ENCODE peak calls at places on chromosome 22, in eight cellular contexts. One of them, this sample, is unnamed.

GRCh38 chr22:37951305-37951704 is 2.1 kb downstream of the C22orf23 start:
- DNase-seq in body of pancreas: no peak
- DNase-seq in suprapubic skin: no peak
- DNase-seq in left ventricle myocardium inferior: no peak
- DNase-seq in astrocyte: no peak
- DNase-seq in cardiac muscle cell: no peak
- DNase-seq in CD4-positive, alpha-beta T cell: no peak
- DNase-seq in endothelial cell of umbilical vein: no peak
- DNase-seq in this sample: no peak

GRCh38 chr22:36244522-36245391 is 5.4 kb upstream of the APOL2 start:
- DNase-seq in body of pancreas: no peak
- DNase-seq in suprapubic skin: no peak
- DNase-seq in left ventricle myocardium inferior: peak
- DNase-seq in astrocyte: peak
- DNase-seq in cardiac muscle cell: no peak
- DNase-seq in CD4-positive, alpha-beta T cell: no peak
- DNase-seq in endothelial cell of umbilical vein: no peak
- DNase-seq in this sample: no peak

GRCh38 chr22:44714703-44715350 is 12.8 kb downstream of the PRR5 start:
- DNase-seq in body of pancreas: no peak
- DNase-seq in suprapubic skin: no peak
- DNase-seq in left ventricle myocardium inferior: no peak
- DNase-seq in astrocyte: no peak
- DNase-seq in cardiac muscle cell: peak
- DNase-seq in CD4-positive, alpha-beta T cell: no peak
- DNase-seq in endothelial cell of umbilical vein: peak
- DNase-seq in this sample: no peak

GRCh38 chr22:43897751-43898261 is 6.0 kb upstream of the PNPLA5 start:
- DNase-seq in body of pancreas: no peak
- DNase-seq in suprapubic skin: no peak
- DNase-seq in left ventricle myocardium inferior: no peak
- DNase-seq in astrocyte: peak
- DNase-seq in cardiac muscle cell: no peak
- DNase-seq in CD4-positive, alpha-beta T cell: no peak
- DNase-seq in endothelial cell of umbilical vein: no peak
- DNase-seq in this sample: no peak

GRCh38 chr22:45890351-45890635 is 86.7 kb downstream of the WNT7B start:
- DNase-seq in body of pancreas: no peak
- DNase-seq in suprapubic skin: no peak
- DNase-seq in left ventricle myocardium inferior: no peak
- DNase-seq in astrocyte: no peak
- DNase-seq in cardiac muscle cell: no peak
- DNase-seq in CD4-positive, alpha-beta T cell: no peak
- DNase-seq in endothelial cell of umbilical vein: no peak
- DNase-seq in this sample: no peak

GRCh38 chr22:17013396-17014100 is 5.5 kb upstream of the GAB4 start:
- DNase-seq in body of pancreas: no peak
- DNase-seq in suprapubic skin: no peak
- DNase-seq in left ventricle myocardium inferior: no peak
- DNase-seq in astrocyte: no peak
- DNase-seq in cardiac muscle cell: no peak
- DNase-seq in CD4-positive, alpha-beta T cell: no peak
- DNase-seq in endothelial cell of umbilical vein: no peak
- DNase-seq in this sample: no peak

GRCh38 chr22:37525746-37526350 is 6.6 kb upstream of the CARD10 start:
- DNase-seq in body of pancreas: no peak
- DNase-seq in suprapubic skin: no peak
- DNase-seq in left ventricle myocardium inferior: no peak
- DNase-seq in astrocyte: peak
- DNase-seq in cardiac muscle cell: no peak
- DNase-seq in CD4-positive, alpha-beta T cell: no peak
- DNase-seq in endothelial cell of umbilical vein: no peak
- DNase-seq in this sample: no peak

GRCh38 chr22:48436201-48436931 is 1391.3 kb downstream of the BRD1 start:
- DNase-seq in body of pancreas: no peak
- DNase-seq in suprapubic skin: no peak
- DNase-seq in left ventricle myocardium inferior: no peak
- DNase-seq in astrocyte: no peak
- DNase-seq in cardiac muscle cell: no peak
- DNase-seq in CD4-positive, alpha-beta T cell: no peak
- DNase-seq in endothelial cell of umbilical vein: no peak
- DNase-seq in this sample: no peak

GRCh38 chr22:25564979-25565677 is 653 bp downstream of the GRK3 start:
- DNase-seq in body of pancreas: peak
- DNase-seq in suprapubic skin: no peak
- DNase-seq in left ventricle myocardium inferior: peak
- DNase-seq in astrocyte: no peak
- DNase-seq in cardiac muscle cell: no peak
- DNase-seq in CD4-positive, alpha-beta T cell: no peak
- DNase-seq in endothelial cell of umbilical vein: peak
- DNase-seq in this sample: peak

GRCh38 chr22:29284196-29284595 is 16.1 kb downstream of the EWSR1 start:
- DNase-seq in body of pancreas: no peak
- DNase-seq in suprapubic skin: no peak
- DNase-seq in left ventricle myocardium inferior: no peak
- DNase-seq in astrocyte: no peak
- DNase-seq in cardiac muscle cell: no peak
- DNase-seq in CD4-positive, alpha-beta T cell: no peak
- DNase-seq in endothelial cell of umbilical vein: no peak
- DNase-seq in this sample: no peak

GRCh38 chr22:25334091-25334490 is 114.7 kb downstream of the CRYBB2 start:
- DNase-seq in body of pancreas: peak
- DNase-seq in suprapubic skin: no peak
- DNase-seq in left ventricle myocardium inferior: peak
- DNase-seq in astrocyte: no peak
- DNase-seq in cardiac muscle cell: peak
- DNase-seq in CD4-positive, alpha-beta T cell: no peak
- DNase-seq in endothelial cell of umbilical vein: peak
- DNase-seq in this sample: no peak

GRCh38 chr22:18984564-18984963 is 48.5 kb upstream of the PRODH start:
- DNase-seq in body of pancreas: no peak
- DNase-seq in suprapubic skin: no peak
- DNase-seq in left ventricle myocardium inferior: no peak
- DNase-seq in astrocyte: no peak
- DNase-seq in cardiac muscle cell: no peak
- DNase-seq in CD4-positive, alpha-beta T cell: no peak
- DNase-seq in endothelial cell of umbilical vein: no peak
- DNase-seq in this sample: no peak

GRCh38 chr22:31448382-31448781 is 41.3 kb downstream of the EIF4ENIF1 start:
- DNase-seq in body of pancreas: no peak
- DNase-seq in suprapubic skin: no peak
- DNase-seq in left ventricle myocardium inferior: no peak
- DNase-seq in astrocyte: no peak
- DNase-seq in cardiac muscle cell: peak
- DNase-seq in CD4-positive, alpha-beta T cell: no peak
- DNase-seq in endothelial cell of umbilical vein: no peak
- DNase-seq in this sample: no peak

GRCh38 chr22:36818010-36818642 is 1.3 kb upstream of the PVALB start:
- DNase-seq in body of pancreas: no peak
- DNase-seq in suprapubic skin: no peak
- DNase-seq in left ventricle myocardium inferior: no peak
- DNase-seq in astrocyte: no peak
- DNase-seq in cardiac muscle cell: no peak
- DNase-seq in CD4-positive, alpha-beta T cell: no peak
- DNase-seq in endothelial cell of umbilical vein: no peak
- DNase-seq in this sample: no peak

GRCh38 chr22:37244922-37245722 is 1.1 kb upstream of the RAC2 start:
- DNase-seq in body of pancreas: no peak
- DNase-seq in suprapubic skin: peak
- DNase-seq in left ventricle myocardium inferior: no peak
- DNase-seq in astrocyte: no peak
- DNase-seq in cardiac muscle cell: no peak
- DNase-seq in CD4-positive, alpha-beta T cell: no peak
- DNase-seq in endothelial cell of umbilical vein: no peak
- DNase-seq in this sample: no peak

GRCh38 chr22:47535681-47536080 is 773.2 kb downstream of the TBC1D22A start:
- DNase-seq in body of pancreas: no peak
- DNase-seq in suprapubic skin: no peak
- DNase-seq in left ventricle myocardium inferior: no peak
- DNase-seq in astrocyte: no peak
- DNase-seq in cardiac muscle cell: no peak
- DNase-seq in CD4-positive, alpha-beta T cell: no peak
- DNase-seq in endothelial cell of umbilical vein: no peak
- DNase-seq in this sample: no peak

GRCh38 chr22:47371263-47372090 is 609.0 kb downstream of the TBC1D22A start:
- DNase-seq in body of pancreas: no peak
- DNase-seq in suprapubic skin: no peak
- DNase-seq in left ventricle myocardium inferior: no peak
- DNase-seq in astrocyte: no peak
- DNase-seq in cardiac muscle cell: no peak
- DNase-seq in CD4-positive, alpha-beta T cell: no peak
- DNase-seq in endothelial cell of umbilical vein: no peak
- DNase-seq in this sample: peak

GRCh38 chr22:41197046-41197807 is 7.9 kb upstream of the L3MBTL2 start:
- DNase-seq in body of pancreas: peak
- DNase-seq in suprapubic skin: peak
- DNase-seq in left ventricle myocardium inferior: peak
- DNase-seq in astrocyte: peak
- DNase-seq in cardiac muscle cell: peak
- DNase-seq in CD4-positive, alpha-beta T cell: peak
- DNase-seq in endothelial cell of umbilical vein: peak
- DNase-seq in this sample: peak
- TF ChIP-seq CTCF in body of pancreas: no peak
- TF ChIP-seq CTCF in suprapubic skin: no peak
- TF ChIP-seq CTCF in left ventricle myocardium inferior: peak
- TF ChIP-seq CTCF in astrocyte: no peak
- TF ChIP-seq CTCF in cardiac muscle cell: peak
- TF ChIP-seq CTCF in CD4-positive, alpha-beta T cell: no peak
- TF ChIP-seq CTCF in endothelial cell of umbilical vein: peak
- TF ChIP-seq CTCF in this sample: peak

DNA sequence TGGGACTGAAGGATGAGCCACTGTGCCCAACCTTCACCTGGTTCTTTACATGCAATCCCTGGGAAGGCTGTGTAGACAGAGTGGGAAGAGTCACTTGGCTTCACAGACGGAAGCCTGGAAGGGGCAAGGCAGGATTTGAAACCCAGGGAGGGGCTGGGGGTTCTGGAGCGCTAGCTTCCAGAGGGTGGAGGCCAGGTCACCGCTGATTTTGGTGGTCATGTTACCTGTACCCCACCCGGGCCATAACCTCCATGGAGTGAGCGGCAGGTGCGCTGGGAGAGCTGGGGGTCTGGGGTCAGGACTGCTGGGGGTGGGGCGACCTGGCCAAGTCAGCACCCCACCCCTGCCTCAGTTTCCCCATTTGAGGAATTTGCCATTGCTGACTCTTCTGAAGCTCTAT is 38.3 kb downstream of the PDGFB start:
- DNase-seq in body of pancreas: no peak
- DNase-seq in suprapubic skin: peak
- DNase-seq in left ventricle myocardium inferior: no peak
- DNase-seq in astrocyte: no peak
- DNase-seq in cardiac muscle cell: no peak
- DNase-seq in CD4-positive, alpha-beta T cell: no peak
- DNase-seq in endothelial cell of umbilical vein: no peak
- DNase-seq in this sample: no peak
- TF ChIP-seq CTCF in body of pancreas: no peak
- TF ChIP-seq CTCF in suprapubic skin: no peak
- TF ChIP-seq CTCF in left ventricle myocardium inferior: no peak
- TF ChIP-seq CTCF in astrocyte: no peak
- TF ChIP-seq CTCF in cardiac muscle cell: no peak
- TF ChIP-seq CTCF in CD4-positive, alpha-beta T cell: no peak
- TF ChIP-seq CTCF in endothelial cell of umbilical vein: no peak
- TF ChIP-seq CTCF in this sample: no peak

DNA sequence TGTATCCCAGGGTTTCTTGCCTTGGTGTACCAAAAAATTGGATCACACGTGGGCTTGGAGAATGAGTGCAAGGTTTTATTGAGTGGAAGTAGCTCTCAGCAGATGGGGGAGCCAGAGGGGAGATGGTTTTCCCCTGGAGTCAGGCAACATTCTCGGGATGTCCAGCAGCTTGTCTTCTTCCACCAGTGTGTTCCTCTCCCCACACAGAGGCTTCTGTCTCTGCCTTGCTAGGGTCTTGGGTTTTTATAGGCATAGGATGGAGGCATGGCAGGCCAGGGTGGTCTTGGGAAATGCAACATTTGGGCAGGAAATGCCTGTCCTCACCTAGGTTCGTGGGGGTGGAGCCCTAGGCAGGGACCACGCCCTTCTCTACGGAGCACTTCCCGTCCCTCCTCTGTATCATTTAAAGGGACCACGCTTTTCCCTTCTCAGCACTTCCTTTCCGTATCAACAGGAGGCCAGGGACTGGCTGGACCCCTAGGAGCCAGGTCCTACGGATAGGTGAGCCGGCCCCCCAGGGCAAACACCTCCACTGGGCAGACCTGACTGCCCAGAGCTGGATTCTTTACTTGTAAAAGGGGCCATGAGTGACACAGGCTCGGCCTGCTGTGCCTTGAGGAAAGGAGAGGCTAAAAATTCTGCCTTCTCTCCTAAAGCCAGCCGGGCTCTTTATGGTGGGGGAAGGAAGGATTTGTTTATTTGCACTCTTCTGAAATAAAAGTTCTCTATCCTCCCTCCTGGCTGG is 55.3 kb upstream of the CCDC188 start:
- DNase-seq in body of pancreas: peak
- DNase-seq in suprapubic skin: no peak
- DNase-seq in left ventricle myocardium inferior: peak
- DNase-seq in astrocyte: peak
- DNase-seq in cardiac muscle cell: peak
- DNase-seq in CD4-positive, alpha-beta T cell: peak
- DNase-seq in endothelial cell of umbilical vein: peak
- DNase-seq in this sample: peak
- TF ChIP-seq CTCF in body of pancreas: no peak
- TF ChIP-seq CTCF in suprapubic skin: no peak
- TF ChIP-seq CTCF in left ventricle myocardium inferior: no peak
- TF ChIP-seq CTCF in astrocyte: no peak
- TF ChIP-seq CTCF in cardiac muscle cell: no peak
- TF ChIP-seq CTCF in CD4-positive, alpha-beta T cell: no peak
- TF ChIP-seq CTCF in endothelial cell of umbilical vein: no peak
- TF ChIP-seq CTCF in this sample: no peak

GRCh38 chr22:35131423-35132050 is 65.6 kb downstream of the ISX start:
- DNase-seq in body of pancreas: no peak
- DNase-seq in suprapubic skin: no peak
- DNase-seq in left ventricle myocardium inferior: no peak
- DNase-seq in astrocyte: no peak
- DNase-seq in cardiac muscle cell: no peak
- DNase-seq in CD4-positive, alpha-beta T cell: no peak
- DNase-seq in endothelial cell of umbilical vein: no peak
- DNase-seq in this sample: no peak
- TF ChIP-seq CTCF in body of pancreas: no peak
- TF ChIP-seq CTCF in suprapubic skin: no peak
- TF ChIP-seq CTCF in left ventricle myocardium inferior: no peak
- TF ChIP-seq CTCF in astrocyte: no peak
- TF ChIP-seq CTCF in cardiac muscle cell: no peak
- TF ChIP-seq CTCF in CD4-positive, alpha-beta T cell: no peak
- TF ChIP-seq CTCF in endothelial cell of umbilical vein: no peak
- TF ChIP-seq CTCF in this sample: no peak

GRCh38 chr22:22109693-22110466 is 127.3 kb upstream of the TOP3B start:
- DNase-seq in body of pancreas: no peak
- DNase-seq in suprapubic skin: no peak
- DNase-seq in left ventricle myocardium inferior: no peak
- DNase-seq in astrocyte: no peak
- DNase-seq in cardiac muscle cell: no peak
- DNase-seq in CD4-positive, alpha-beta T cell: no peak
- DNase-seq in endothelial cell of umbilical vein: no peak
- DNase-seq in this sample: no peak
- TF ChIP-seq CTCF in body of pancreas: no peak
- TF ChIP-seq CTCF in suprapubic skin: no peak
- TF ChIP-seq CTCF in left ventricle myocardium inferior: no peak
- TF ChIP-seq CTCF in astrocyte: no peak
- TF ChIP-seq CTCF in cardiac muscle cell: peak
- TF ChIP-seq CTCF in CD4-positive, alpha-beta T cell: no peak
- TF ChIP-seq CTCF in endothelial cell of umbilical vein: no peak
- TF ChIP-seq CTCF in this sample: no peak